ENCODE peak calls at places on chromosome 14, in ten cellular contexts. One of them, this sample, is unnamed.

GRCh38 chr14:72736791-72737559 is 156.9 kb downstream of the DPF3 start:
- DNase-seq in brain microvascular endothelial cell: no peak
- DNase-seq in astrocyte of the cerebellum: peak; percentile 32
- DNase-seq in uterus: no peak
- DNase-seq in GM12865: no peak
- DNase-seq in neural progenitor cell: no peak
- DNase-seq in AG09309: no peak
- DNase-seq in pancreas: no peak
- DNase-seq in OCI-LY7: no peak
- DNase-seq in fibroblast of the aortic adventitia: peak; percentile 30
- DNase-seq in this sample: peak; percentile 80

GRCh38 chr14:99401624-99402282 is 78.9 kb downstream of the SETD3 start:
- DNase-seq in uterus: no peak
- DNase-seq in OCI-LY7: no peak
- DNase-seq in astrocyte of the cerebellum: no peak
- DNase-seq in neural progenitor cell: no peak
- DNase-seq in GM12865: no peak
- DNase-seq in fibroblast of the aortic adventitia: no peak
- DNase-seq in pancreas: no peak
- DNase-seq in brain microvascular endothelial cell: no peak
- DNase-seq in AG09309: no peak
- DNase-seq in this sample: no peak

GRCh38 chr14:101456246-101457159 is 104.8 kb upstream of the DIO3 start:
- DNase-seq in OCI-LY7: no peak
- DNase-seq in neural progenitor cell: peak; percentile 80
- DNase-seq in pancreas: no peak
- DNase-seq in brain microvascular endothelial cell: no peak
- DNase-seq in uterus: no peak
- DNase-seq in AG09309: no peak
- DNase-seq in GM12865: no peak
- DNase-seq in fibroblast of the aortic adventitia: no peak
- DNase-seq in astrocyte of the cerebellum: no peak
- DNase-seq in this sample: no peak

GRCh38 chr14:100022772-100023451 is 42.3 kb upstream of the EVL start:
- DNase-seq in brain microvascular endothelial cell: no peak
- DNase-seq in neural progenitor cell: no peak
- DNase-seq in pancreas: no peak
- DNase-seq in fibroblast of the aortic adventitia: peak; percentile 83
- DNase-seq in astrocyte of the cerebellum: no peak
- DNase-seq in GM12865: peak; percentile 22
- DNase-seq in uterus: peak; percentile 76
- DNase-seq in OCI-LY7: no peak
- DNase-seq in AG09309: peak; percentile 71
- DNase-seq in this sample: peak; percentile 67

GRCh38 chr14:92880851-92881250 is 42.1 kb upstream of the CHGA start:
- DNase-seq in pancreas: no peak
- DNase-seq in GM12865: no peak
- DNase-seq in uterus: no peak
- DNase-seq in astrocyte of the cerebellum: no peak
- DNase-seq in OCI-LY7: no peak
- DNase-seq in fibroblast of the aortic adventitia: peak; percentile 53
- DNase-seq in AG09309: peak; percentile 3
- DNase-seq in brain microvascular endothelial cell: peak; percentile 17
- DNase-seq in neural progenitor cell: peak; percentile 69
- DNase-seq in this sample: peak; percentile 49

GRCh38 chr14:93719234-93719633 is 69.1 kb downstream of the PRIMA1 start:
- DNase-seq in brain microvascular endothelial cell: no peak
- DNase-seq in GM12865: no peak
- DNase-seq in astrocyte of the cerebellum: no peak
- DNase-seq in uterus: no peak
- DNase-seq in fibroblast of the aortic adventitia: no peak
- DNase-seq in OCI-LY7: no peak
- DNase-seq in AG09309: no peak
- DNase-seq in pancreas: no peak
- DNase-seq in neural progenitor cell: no peak
- DNase-seq in this sample: no peak

GRCh38 chr14:72643317-72643801 is 250.5 kb downstream of the DPF3 start:
- DNase-seq in brain microvascular endothelial cell: peak; percentile 96
- DNase-seq in AG09309: peak; percentile 87
- DNase-seq in OCI-LY7: no peak
- DNase-seq in uterus: no peak
- DNase-seq in pancreas: no peak
- DNase-seq in neural progenitor cell: no peak
- DNase-seq in fibroblast of the aortic adventitia: peak; percentile 97
- DNase-seq in GM12865: no peak
- DNase-seq in astrocyte of the cerebellum: peak; percentile 95
- DNase-seq in this sample: peak; percentile 98

GRCh38 chr14:99325591-99325990 is 53.6 kb upstream of the BCL11B start:
- DNase-seq in pancreas: no peak
- DNase-seq in neural progenitor cell: no peak
- DNase-seq in GM12865: no peak
- DNase-seq in OCI-LY7: no peak
- DNase-seq in uterus: no peak
- DNase-seq in brain microvascular endothelial cell: no peak
- DNase-seq in astrocyte of the cerebellum: no peak
- DNase-seq in fibroblast of the aortic adventitia: no peak
- DNase-seq in AG09309: no peak
- DNase-seq in this sample: no peak

GRCh38 chr14:54488646-54489317 is at the start of gene GMFB:
- DNase-seq in OCI-LY7: peak; percentile 93
- DNase-seq in astrocyte of the cerebellum: peak; percentile 77
- DNase-seq in uterus: peak; percentile 91
- DNase-seq in AG09309: peak; percentile 70
- DNase-seq in brain microvascular endothelial cell: peak; percentile 82
- DNase-seq in neural progenitor cell: peak; percentile 93
- DNase-seq in fibroblast of the aortic adventitia: peak; percentile 94
- DNase-seq in pancreas: peak; percentile 93
- DNase-seq in GM12865: peak; percentile 97
- DNase-seq in this sample: peak; percentile 98

GRCh38 chr14:69612014-69612758 is 790 bp downstream of the SUSD6 start:
- DNase-seq in neural progenitor cell: peak; percentile 80
- DNase-seq in astrocyte of the cerebellum: no peak
- DNase-seq in GM12865: peak; percentile 61
- DNase-seq in OCI-LY7: peak; percentile 61
- DNase-seq in fibroblast of the aortic adventitia: no peak
- DNase-seq in brain microvascular endothelial cell: no peak
- DNase-seq in uterus: peak; percentile 28
- DNase-seq in pancreas: peak; percentile 50
- DNase-seq in AG09309: no peak
- DNase-seq in this sample: peak; percentile 60

DNA sequence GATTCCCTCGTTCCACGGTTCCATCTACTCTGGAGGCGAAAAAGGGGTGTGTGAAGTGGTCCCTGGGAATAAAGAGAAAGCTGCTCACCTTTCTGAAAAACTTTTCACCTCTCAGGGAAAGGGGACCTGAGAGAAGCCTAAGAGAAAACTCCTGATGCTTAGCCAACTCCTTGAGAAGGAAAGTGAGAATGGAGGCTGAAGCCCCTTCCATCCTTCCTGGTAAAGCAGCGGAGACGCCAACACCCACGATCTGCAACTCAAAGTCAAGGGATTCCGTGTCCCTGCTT is 110.0 kb downstream of the ARF6 start:
- DNase-seq in OCI-LY7: no peak
- DNase-seq in GM12865: no peak
- DNase-seq in astrocyte of the cerebellum: no peak
- DNase-seq in AG09309: no peak
- DNase-seq in brain microvascular endothelial cell: peak; percentile 65
- DNase-seq in uterus: no peak
- DNase-seq in fibroblast of the aortic adventitia: no peak
- DNase-seq in neural progenitor cell: no peak
- DNase-seq in pancreas: no peak
- DNase-seq in this sample: no peak
- H3K4me3 ChIP-seq in OCI-LY7: peak overlapping the region; percentile 67
- H3K4me3 ChIP-seq in GM12865: peak overlapping the region; percentile 80
- H3K4me3 ChIP-seq in astrocyte of the cerebellum: peak overlapping the region; percentile 39
- H3K4me3 ChIP-seq in AG09309: peak overlapping the region; percentile 46
- H3K4me3 ChIP-seq in brain microvascular endothelial cell: peak overlapping the region; percentile 54
- H3K4me3 ChIP-seq in uterus: peak overlapping the region; percentile 48
- H3K4me3 ChIP-seq in fibroblast of the aortic adventitia: peak overlapping the region; percentile 61
- H3K4me3 ChIP-seq in neural progenitor cell: peak overlapping the region; percentile 54
- H3K4me3 ChIP-seq in pancreas: peak overlapping the region; percentile 35
- H3K4me3 ChIP-seq in this sample: peak overlapping the region; percentile 64

DNA sequence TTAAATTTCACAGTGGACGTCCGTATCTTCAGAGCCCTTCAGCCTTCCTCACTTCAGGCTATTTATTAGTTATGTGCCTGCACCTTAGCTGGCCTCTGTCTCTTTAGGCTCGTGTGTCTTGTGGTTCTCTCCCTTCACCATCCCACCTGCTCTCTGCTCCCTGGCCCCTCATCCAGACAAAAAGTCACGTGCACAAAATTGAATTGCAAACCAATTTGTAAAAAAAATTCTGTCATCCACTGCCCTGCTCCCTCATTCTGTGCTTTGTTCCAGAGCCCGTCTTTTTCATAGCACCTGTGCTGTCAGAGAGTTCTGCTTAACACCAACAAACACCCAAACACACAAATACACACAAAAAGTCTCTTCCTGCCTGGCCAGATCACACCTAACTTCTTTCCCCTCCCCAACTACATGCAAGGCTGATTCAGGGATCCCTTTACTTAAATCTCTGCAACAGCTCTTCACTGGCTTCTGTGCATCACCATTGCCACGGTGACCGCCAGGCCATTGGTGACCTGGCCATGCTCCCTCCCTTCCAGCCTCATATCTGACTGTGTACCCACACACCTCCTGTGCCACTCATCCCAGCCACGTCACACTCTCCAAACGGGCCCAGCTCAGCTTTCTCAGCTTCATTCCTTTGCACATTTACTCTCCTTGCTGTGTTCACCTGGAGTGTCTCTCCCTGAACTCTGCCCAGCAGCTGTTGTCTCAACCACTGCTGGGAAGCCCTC is 205.7 kb downstream of the TTC8 start:
- DNase-seq in fibroblast of the aortic adventitia: no peak
- DNase-seq in uterus: no peak
- DNase-seq in brain microvascular endothelial cell: no peak
- DNase-seq in pancreas: no peak
- DNase-seq in GM12865: no peak
- DNase-seq in astrocyte of the cerebellum: no peak
- DNase-seq in OCI-LY7: no peak
- DNase-seq in neural progenitor cell: no peak
- DNase-seq in AG09309: no peak
- DNase-seq in this sample: no peak
- TF ChIP-seq CTCF in fibroblast of the aortic adventitia: no peak
- TF ChIP-seq CTCF in uterus: no peak
- TF ChIP-seq CTCF in brain microvascular endothelial cell: no peak
- TF ChIP-seq CTCF in pancreas: no peak
- TF ChIP-seq CTCF in GM12865: no peak
- TF ChIP-seq CTCF in astrocyte of the cerebellum: no peak
- TF ChIP-seq CTCF in OCI-LY7: no peak
- TF ChIP-seq CTCF in neural progenitor cell: no peak
- TF ChIP-seq CTCF in AG09309: no peak
- TF ChIP-seq CTCF in this sample: no peak

DNA sequence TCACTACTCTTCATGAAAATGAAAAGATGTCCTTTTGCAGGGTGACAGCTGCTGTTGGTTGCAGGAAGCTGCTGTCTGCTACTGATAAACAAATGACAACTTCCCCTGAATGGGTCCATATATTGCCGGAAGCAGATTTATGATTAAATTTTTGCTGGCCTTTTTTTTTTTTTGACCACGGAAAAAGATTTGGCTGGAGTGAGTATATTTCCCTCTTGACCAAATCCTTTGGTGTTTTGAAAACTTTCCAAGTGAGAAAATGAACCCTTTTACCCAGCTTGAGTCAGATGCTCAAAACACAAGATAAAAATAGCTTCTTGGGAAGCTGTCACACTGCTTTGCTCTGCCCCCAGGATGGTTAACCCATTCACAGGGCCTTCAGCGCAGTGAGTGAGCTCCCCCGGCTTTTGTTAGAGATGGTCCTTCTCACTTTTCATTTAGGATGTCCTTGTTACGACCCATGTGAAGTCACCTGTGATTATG is 224.2 kb downstream of the PELI2 start:
- DNase-seq in uterus: no peak
- DNase-seq in astrocyte of the cerebellum: peak; percentile 63
- DNase-seq in GM12865: peak; percentile 27
- DNase-seq in fibroblast of the aortic adventitia: peak; percentile 86
- DNase-seq in pancreas: no peak
- DNase-seq in neural progenitor cell: no peak
- DNase-seq in AG09309: peak; percentile 55
- DNase-seq in brain microvascular endothelial cell: peak; percentile 43
- DNase-seq in OCI-LY7: no peak
- DNase-seq in this sample: peak; percentile 51
- H3K4me3 ChIP-seq in uterus: no peak overlapping the region
- H3K4me3 ChIP-seq in astrocyte of the cerebellum: no peak overlapping the region
- H3K4me3 ChIP-seq in GM12865: no peak overlapping the region
- H3K4me3 ChIP-seq in fibroblast of the aortic adventitia: no peak overlapping the region
- H3K4me3 ChIP-seq in pancreas: no peak overlapping the region
- H3K4me3 ChIP-seq in neural progenitor cell: no peak overlapping the region
- H3K4me3 ChIP-seq in AG09309: no peak overlapping the region
- H3K4me3 ChIP-seq in brain microvascular endothelial cell: no peak overlapping the region
- H3K4me3 ChIP-seq in OCI-LY7: no peak overlapping the region
- H3K4me3 ChIP-seq in this sample: no peak overlapping the region

GRCh38 chr14:74204481-74204880 is 34.8 kb upstream of the VSX2 start:
- DNase-seq in fibroblast of the aortic adventitia: no peak
- DNase-seq in OCI-LY7: no peak
- DNase-seq in pancreas: no peak
- DNase-seq in neural progenitor cell: peak; percentile 30
- DNase-seq in AG09309: no peak
- DNase-seq in brain microvascular endothelial cell: no peak
- DNase-seq in astrocyte of the cerebellum: no peak
- DNase-seq in GM12865: no peak
- DNase-seq in uterus: no peak
- DNase-seq in this sample: no peak

GRCh38 chr14:74203546-74203945 is 35.7 kb upstream of the VSX2 start:
- DNase-seq in astrocyte of the cerebellum: no peak
- DNase-seq in neural progenitor cell: peak; percentile 87
- DNase-seq in AG09309: no peak
- DNase-seq in uterus: no peak
- DNase-seq in pancreas: no peak
- DNase-seq in OCI-LY7: no peak
- DNase-seq in GM12865: no peak
- DNase-seq in fibroblast of the aortic adventitia: no peak
- DNase-seq in brain microvascular endothelial cell: no peak
- DNase-seq in this sample: no peak

GRCh38 chr14:74202113-74202512 is 37.1 kb upstream of the VSX2 start:
- DNase-seq in uterus: no peak
- DNase-seq in GM12865: no peak
- DNase-seq in OCI-LY7: no peak
- DNase-seq in pancreas: no peak
- DNase-seq in neural progenitor cell: no peak
- DNase-seq in brain microvascular endothelial cell: no peak
- DNase-seq in AG09309: no peak
- DNase-seq in fibroblast of the aortic adventitia: no peak
- DNase-seq in astrocyte of the cerebellum: no peak
- DNase-seq in this sample: no peak

GRCh38 chr14:74211945-74212580 is 27.2 kb upstream of the VSX2 start:
- DNase-seq in uterus: no peak
- DNase-seq in GM12865: no peak
- DNase-seq in OCI-LY7: no peak
- DNase-seq in brain microvascular endothelial cell: no peak
- DNase-seq in pancreas: no peak
- DNase-seq in astrocyte of the cerebellum: no peak
- DNase-seq in AG09309: no peak
- DNase-seq in fibroblast of the aortic adventitia: no peak
- DNase-seq in neural progenitor cell: no peak
- DNase-seq in this sample: no peak

DNA sequence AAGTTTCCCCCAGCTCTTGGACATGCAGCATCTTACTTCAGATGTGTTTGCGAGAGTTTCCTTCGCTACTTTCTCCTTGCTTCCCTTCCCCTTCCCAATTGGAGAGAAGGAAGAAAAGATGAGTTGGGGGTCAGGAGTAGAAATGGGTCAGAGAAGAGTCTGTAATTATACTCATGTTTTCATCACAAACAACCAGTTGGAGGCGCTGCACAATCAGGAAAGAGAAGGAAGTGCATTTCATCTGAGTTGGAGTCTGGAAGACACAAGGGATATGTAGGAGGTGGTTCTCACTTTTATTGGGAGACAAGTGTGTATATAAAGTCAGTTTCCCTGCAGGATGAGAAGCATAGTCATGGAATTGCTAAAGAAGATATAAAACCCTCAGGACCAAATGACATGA is 31.3 kb upstream of the VSX2 start:
- DNase-seq in astrocyte of the cerebellum: no peak
- DNase-seq in OCI-LY7: peak; percentile 10
- DNase-seq in brain microvascular endothelial cell: no peak
- DNase-seq in GM12865: no peak
- DNase-seq in fibroblast of the aortic adventitia: no peak
- DNase-seq in uterus: no peak
- DNase-seq in neural progenitor cell: peak; percentile 79
- DNase-seq in pancreas: no peak
- DNase-seq in AG09309: no peak
- DNase-seq in this sample: no peak
- TF ChIP-seq CTCF in astrocyte of the cerebellum: no peak
- TF ChIP-seq CTCF in OCI-LY7: peak; percentile 74
- TF ChIP-seq CTCF in brain microvascular endothelial cell: peak; percentile 19
- TF ChIP-seq CTCF in GM12865: peak; percentile 11
- TF ChIP-seq CTCF in fibroblast of the aortic adventitia: no peak
- TF ChIP-seq CTCF in uterus: no peak
- TF ChIP-seq CTCF in neural progenitor cell: peak; percentile 73
- TF ChIP-seq CTCF in pancreas: no peak
- TF ChIP-seq CTCF in AG09309: no peak
- TF ChIP-seq CTCF in this sample: no peak